ENCODE peak calls at places on chromosome 17, in eight cellular contexts. R, X, C, Z, N, I, M and Y are unnamed samples.

GRCh38 chr17:67575325-67575724 is 142.4 kb upstream of the NOL11 start:
- DNase-seq in R (no peak), X (no peak), C (peak), Z (no peak), N (no peak), I (no peak), M (peak), Y (no peak)

GRCh38 chr17:4934173-4934979 is 2.3 kb downstream of the GP1BA start:
- DNase-seq in R (no peak), X (peak), C (no peak), Z (no peak), N (peak), I (no peak), M (no peak), Y (no peak)

GRCh38 chr17:39001703-39002637 is 34.8 kb upstream of the FBXO47 start:
- DNase-seq in R (no peak), X (no peak), C (peak), Z (no peak), N (peak), I (no peak), M (no peak), Y (peak)

GRCh38 chr17:47257651-47258339 is 4.2 kb downstream of the ITGB3 start:
- DNase-seq in R (no peak), X (no peak), C (peak), Z (no peak), N (peak), I (no peak), M (no peak), Y (no peak)

GRCh38 chr17:81931557-81932332 is 4.2 kb upstream of the MAFG start:
- DNase-seq in R (no peak), X (no peak), C (no peak), Z (no peak), N (no peak), I (no peak), M (no peak), Y (no peak)

GRCh38 chr17:38327936-38328335 is 15.8 kb downstream of the GPR179 start:
- DNase-seq in R (peak), X (no peak), C (no peak), Z (no peak), N (peak), I (no peak), M (no peak), Y (no peak)

GRCh38 chr17:68319420-68320162 is 28.3 kb downstream of the ARSG start:
- DNase-seq in R (no peak), X (no peak), C (no peak), Z (no peak), N (no peak), I (no peak), M (no peak), Y (no peak)

GRCh38 chr17:50679008-50679544 is 28.6 kb downstream of the ANKRD40 start:
- DNase-seq in R (peak), X (no peak), C (no peak), Z (no peak), N (no peak), I (no peak), M (no peak), Y (peak)

GRCh38 chr17:55842405-55843158 is 91.7 kb downstream of the PCTP start:
- DNase-seq in R (no peak), X (no peak), C (no peak), Z (no peak), N (no peak), I (no peak), M (no peak), Y (no peak)

GRCh38 chr17:74877592-74878543 is 5.1 kb upstream of the FDXR start:
- DNase-seq in R (no peak), X (no peak), C (no peak), Z (no peak), N (no peak), I (no peak), M (no peak), Y (no peak)

GRCh38 chr17:73410586-73411329 is 99.0 kb upstream of the CDC42EP4 start:
- DNase-seq in R (no peak), X (no peak), C (no peak), Z (no peak), N (no peak), I (no peak), M (no peak), Y (no peak)

GRCh38 chr17:17983776-17984175 is 11.1 kb downstream of the DRC3 start:
- DNase-seq in R (no peak), X (no peak), C (no peak), Z (no peak), N (no peak), I (no peak), M (no peak), Y (no peak)

GRCh38 chr17:9833922-9834321 is 8.2 kb downstream of the GLP2R start:
- DNase-seq in R (no peak), X (no peak), C (no peak), Z (no peak), N (no peak), I (no peak), M (no peak), Y (no peak)

GRCh38 chr17:43905985-43906852 is 1.1 kb downstream of the MPP2 start:
- DNase-seq in R (peak), X (no peak), C (no peak), Z (peak), N (peak), I (no peak), M (no peak), Y (peak)